ENCODE peak calls at places on chromosomes 6 and 20, in eight cellular contexts. F, Q, H, N, W, T, A and S are unnamed samples.

GRCh38 chr20:59015812-59016711 is 3.2 kb upstream of the TUBB1 start:
- DNase-seq in F (peak; percentile 0), Q (no peak), H (no peak), N (no peak), W (no peak), T (peak; percentile 64), A (no peak), S (no peak)

GRCh38 chr6:118776607-118777549 is 117.1 kb upstream of the ASF1A start:
- DNase-seq in F (peak; percentile 77), Q (peak; percentile 97), H (peak; percentile 59), N (peak; percentile 78), W (peak; percentile 68), T (peak; percentile 71), A (no peak), S (peak; percentile 72)

GRCh38 chr6:116170358-116171057 is 44.6 kb upstream of the COL10A1 start:
- DNase-seq in F (no peak), Q (peak; percentile 5), H (no peak), N (no peak), W (no peak), T (no peak), A (no peak), S (no peak)

GRCh38 chr6:7471171-7471570 is 70.3 kb upstream of the DSP start:
- DNase-seq in F (no peak), Q (no peak), H (no peak), N (no peak), W (no peak), T (no peak), A (no peak), S (no peak)

GRCh38 chr20:17822039-17822438 is 122.3 kb downstream of the BANF2 start:
- DNase-seq in F (peak; percentile 75), Q (peak; percentile 44), H (peak; percentile 75), N (peak; percentile 70), W (peak; percentile 69), T (no peak), A (no peak), S (no peak)

GRCh38 chr6:120302041-120302440 is 952.5 kb upstream of the MAN1A1 start:
- DNase-seq in F (no peak), Q (no peak), H (no peak), N (no peak), W (no peak), T (no peak), A (no peak), S (no peak)

GRCh38 chr6:67094431-67094830 is 1387.4 kb upstream of the EYS start:
- DNase-seq in F (no peak), Q (no peak), H (no peak), N (no peak), W (no peak), T (no peak), A (no peak), S (no peak)

GRCh38 chr20:34824861-34825529 is 456 bp downstream of the NCOA6 start:
- DNase-seq in F (peak; percentile 62), Q (no peak), H (peak; percentile 64), N (peak; percentile 61), W (peak; percentile 61), T (peak; percentile 85), A (peak; percentile 71), S (peak; percentile 67)

GRCh38 chr6:107198631-107199416 is 83.5 kb upstream of the BEND3 start:
- DNase-seq in F (no peak), Q (no peak), H (no peak), N (no peak), W (no peak), T (no peak), A (no peak), S (no peak)

GRCh38 chr6:32668226-32668747 is 1.8 kb upstream of the HLA-DQB1 start:
- DNase-seq in F (no peak), Q (no peak), H (peak; percentile 26), N (peak; percentile 50), W (no peak), T (peak; percentile 84), A (no peak), S (no peak)

GRCh38 chr6:160088069-160088773 is 33.4 kb upstream of the SLC22A1 start:
- DNase-seq in F (peak; percentile 65), Q (no peak), H (peak; percentile 74), N (peak; percentile 60), W (peak; percentile 82), T (peak; percentile 52), A (peak; percentile 40), S (peak; percentile 75)

GRCh38 chr6:142913511-142914047 is 31.4 kb downstream of the HIVEP2 start:
- DNase-seq in F (no peak), Q (no peak), H (peak; percentile 57), N (no peak), W (no peak), T (no peak), A (no peak), S (peak; percentile 30)

GRCh38 chr6:40586800-40587201 is 363 bp downstream of the LRFN2 start:
- DNase-seq in F (peak; percentile 24), Q (no peak), H (no peak), N (peak; percentile 28), W (peak; percentile 26), T (peak; percentile 23), A (no peak), S (no peak)

GRCh38 chr6:168072266-168072665 is 6.7 kb downstream of the FRMD1 start:
- DNase-seq in F (no peak), Q (no peak), H (no peak), N (no peak), W (no peak), T (no peak), A (no peak), S (no peak)

GRCh38 chr6:167501831-167502385 is 177.0 kb downstream of the TTLL2 start:
- DNase-seq in F (peak; percentile 82), Q (no peak), H (peak; percentile 69), N (peak; percentile 70), W (no peak), T (peak; percentile 51), A (no peak), S (no peak)

DNA sequence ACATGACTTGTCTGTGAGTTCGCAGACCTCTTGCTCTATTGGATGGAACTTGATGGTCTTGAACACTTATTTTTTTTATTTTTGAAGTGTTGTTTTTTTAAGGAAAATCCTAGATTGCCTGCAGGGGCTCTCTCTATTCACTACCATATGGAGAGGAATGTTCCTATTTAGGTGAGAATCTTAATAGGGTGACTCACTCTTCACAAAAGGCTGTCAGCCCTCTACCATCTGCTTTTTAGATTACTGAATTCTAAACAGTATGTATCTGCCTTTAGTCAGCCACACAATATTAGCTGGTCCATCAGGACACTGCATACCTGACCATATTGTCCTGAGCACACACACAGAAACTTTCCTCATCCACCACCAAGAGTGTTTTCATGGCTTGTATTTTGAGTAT is 6.4 kb upstream of the BTBD9 start:
- DNase-seq in F (no peak), Q (no peak), H (no peak), N (no peak), W (no peak), T (no peak), A (no peak), S (no peak)
- H3K9me3 ChIP-seq in F (no peaks in the 10 kb centered on the region), Q (no peaks in the 10 kb centered on the region), H (no peaks in the 10 kb centered on the region), N (no peaks in the 10 kb centered on the region), W (no peaks in the 10 kb centered on the region), T (no peaks in the 10 kb centered on the region), A (no peaks in the 10 kb centered on the region), S (no peaks in the 10 kb centered on the region)

GRCh38 chr6:35589904-35590303 is 77.2 kb upstream of the TULP1 start:
- DNase-seq in F (no peak), Q (no peak), H (no peak), N (no peak), W (no peak), T (no peak), A (no peak), S (no peak)

GRCh38 chr6:35592178-35592577 is 79.5 kb upstream of the TULP1 start:
- DNase-seq in F (no peak), Q (no peak), H (no peak), N (no peak), W (no peak), T (no peak), A (no peak), S (no peak)

GRCh38 chr6:35590622-35591066 is 77.9 kb upstream of the TULP1 start:
- DNase-seq in F (no peak), Q (no peak), H (peak; percentile 34), N (no peak), W (peak; percentile 84), T (no peak), A (peak; percentile 37), S (peak; percentile 91)

GRCh38 chr6:35596448-35597442 is 84.0 kb upstream of the TULP1 start:
- DNase-seq in F (no peak), Q (peak; percentile 88), H (no peak), N (no peak), W (no peak), T (no peak), A (no peak), S (no peak)

GRCh38 chr6:35594503-35595186 is 81.9 kb upstream of the TULP1 start:
- DNase-seq in F (no peak), Q (no peak), H (no peak), N (no peak), W (no peak), T (no peak), A (no peak), S (no peak)
- H3K4me3 ChIP-seq in F (no peak overlapping the region), Q (no peak overlapping the region), H (no peak overlapping the region), N (no peak overlapping the region), W (no peak overlapping the region), T (no peak overlapping the region), A (no peak overlapping the region), S (no peak overlapping the region)

GRCh38 chr6:169685860-169686259 is 16.0 kb downstream of the WDR27 start:
- DNase-seq in F (no peak), Q (no peak), H (no peak), N (no peak), W (no peak), T (no peak), A (no peak), S (no peak)
- H3K9me3 ChIP-seq in F (no peaks in the 10 kb centered on the region), Q (no peaks in the 10 kb centered on the region), H (peaks cover 13% of the 10 kb centered on the region), N (peaks cover 14% of the 10 kb centered on the region), W (no peaks in the 10 kb centered on the region), T (no peaks in the 10 kb centered on the region), A (peaks cover 4% of the 10 kb centered on the region), S (no peaks in the 10 kb centered on the region)

DNA sequence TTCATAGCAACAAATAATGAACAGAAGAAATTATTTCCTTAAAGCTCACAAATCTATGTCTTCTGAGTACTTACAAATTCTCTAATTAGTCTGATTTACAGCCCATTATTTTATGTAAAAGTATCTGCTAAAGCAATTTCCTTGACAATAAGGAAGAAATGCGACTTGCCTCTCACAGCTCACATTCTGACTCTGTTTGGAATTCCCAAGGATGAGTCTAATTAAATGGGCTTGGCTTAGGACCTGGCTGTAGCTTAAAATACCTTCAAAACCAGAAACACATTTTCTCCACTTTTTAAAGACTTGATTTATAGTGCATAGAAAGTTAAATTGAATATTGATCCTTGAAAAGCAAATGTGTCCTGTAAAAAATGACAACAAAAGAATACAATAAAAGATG is 118.7 kb downstream of the MACROD2 start:
- DNase-seq in F (no peak), Q (no peak), H (no peak), N (no peak), W (no peak), T (no peak), A (no peak), S (no peak)
- H3K4me3 ChIP-seq in F (no peak overlapping the region), Q (no peak overlapping the region), H (no peak overlapping the region), N (no peak overlapping the region), W (no peak overlapping the region), T (no peak overlapping the region), A (no peak overlapping the region), S (no peak overlapping the region)